ENCODE peak calls at places on chromosomes 1 and 21, in six cellular contexts. B is amniotic stem cell; X is stimulated activated CD8-positive, alpha-beta memory T cell treated with anti-CD3 and anti-CD28 coated beads, Interleukin-4, amount 100 ng/mL, for 1 hour; F is astrocyte of the spinal cord; T is NT2/D1; K is AG08396. N is an unnamed sample.

GRCh38 chr21:36791695-36792451 is 93.0 kb downstream of the SIM2 start:
- DNase-seq in K (no peak), B (no peak), X (no peak), T (peak; percentile 18), F (no peak), N (no peak)

GRCh38 chr1:61448934-61449368 is 276.0 kb downstream of the TM2D1 start:
- DNase-seq in B (no peak), X (no peak), K (no peak), T (no peak), F (peak; percentile 56), N (no peak)

GRCh38 chr1:37620707-37621106 is 14.0 kb downstream of the RSPO1 start:
- DNase-seq in X (no peak), K (no peak), B (no peak), T (no peak), F (no peak), N (no peak)

GRCh38 chr1:58652351-58653184 is 47.3 kb downstream of the MYSM1 start:
- DNase-seq in K (peak; percentile 69), B (peak; percentile 67), X (no peak), T (peak; percentile 83), F (peak; percentile 80), N (peak; percentile 83)

GRCh38 chr21:15730484-15731242 is 881 bp downstream of the USP25 start:
- DNase-seq in F (no peak), X (no peak), B (no peak), K (no peak), T (no peak), N (peak; percentile 58)

GRCh38 chr1:243946253-243946652 is 96.2 kb upstream of the AKT3 start:
- DNase-seq in X (no peak), T (no peak), F (no peak), B (no peak), K (no peak), N (no peak)

GRCh38 chr1:151989131-151989868 is 4.4 kb downstream of the S100A10 start:
- DNase-seq in T (no peak), K (peak; percentile 78), X (no peak), B (peak; percentile 74), F (peak; percentile 88), N (no peak)

GRCh38 chr1:5436808-5437207 is 555.4 kb downstream of the NPHP4 start:
- DNase-seq in K (no peak), F (no peak), T (no peak), X (no peak), B (no peak), N (no peak)

GRCh38 chr1:232239557-232240468 is 390.1 kb downstream of the SIPA1L2 start:
- DNase-seq in F (no peak), T (no peak), K (no peak), B (no peak), X (no peak), N (no peak)

GRCh38 chr1:246565751-246566127 is 322 bp downstream of the TFB2M start:
- DNase-seq in K (no peak), T (no peak), F (no peak), X (no peak), B (no peak), N (no peak)

GRCh38 chr1:2588661-2589330 is 2.2 kb downstream of the PRXL2B start:
- DNase-seq in F (no peak), T (no peak), X (no peak), K (no peak), B (no peak), N (no peak)

GRCh38 chr1:231576804-231577718 is 48.6 kb downstream of the TSNAX start:
- DNase-seq in B (no peak), K (no peak), F (no peak), T (no peak), X (no peak), N (no peak)

GRCh38 chr1:155761746-155762400 is 73.0 kb downstream of the DAP3 start:
- DNase-seq in K (no peak), B (no peak), F (no peak), X (no peak), T (no peak), N (no peak)

GRCh38 chr1:62597281-62597680 is at the start of gene ANGPTL3:
- DNase-seq in T (no peak), F (no peak), B (no peak), K (no peak), X (no peak), N (no peak)

GRCh38 chr21:42378418-42378817 is 12.1 kb upstream of the TFF1 start:
- DNase-seq in K (no peak), F (no peak), B (no peak), X (no peak), T (no peak), N (no peak)

GRCh38 chr1:229411434-229412055 is 22.3 kb downstream of the ACTA1 start:
- DNase-seq in T (no peak), F (no peak), B (no peak), X (no peak), K (no peak), N (no peak)

GRCh38 chr1:47627471-47628370 is 189.9 kb downstream of the FOXD2 start:
- DNase-seq in X (no peak), B (no peak), K (no peak), T (no peak), F (no peak), N (no peak)

GRCh38 chr21:42840411-42841155 is 38.8 kb downstream of the WDR4 start:
- DNase-seq in K (no peak), X (no peak), T (no peak), B (no peak), F (no peak), N (no peak)

GRCh38 chr1:4627353-4627752 is 27.1 kb upstream of the AJAP1 start:
- DNase-seq in B (no peak), T (no peak), K (no peak), F (no peak), X (no peak), N (no peak)

GRCh38 chr1:39528082-39528481 is 36.6 kb downstream of the BMP8A start:
- DNase-seq in K (no peak), F (no peak), X (no peak), B (no peak), T (no peak), N (no peak)

GRCh38 chr1:232767381-232768074 is 37.7 kb upstream of the MAP10 start:
- DNase-seq in F (peak; percentile 79), X (no peak), K (peak; percentile 42), T (no peak), B (peak; percentile 2), N (no peak)

GRCh38 chr1:226132731-226133503 is 53.6 kb downstream of the ACBD3 start:
- DNase-seq in T (no peak), X (no peak), F (no peak), B (no peak), K (no peak), N (no peak)

GRCh38 chr1:16724718-16725438 is 15.4 kb upstream of the RNU1-4 start:
- DNase-seq in X (no peak), F (no peak), B (no peak), T (no peak), K (no peak), N (no peak)

GRCh38 chr1:88740784-88741183 is 56.7 kb downstream of the PKN2 start:
- DNase-seq in X (no peak), K (no peak), F (no peak), B (no peak), T (no peak), N (no peak)

GRCh38 chr1:200168926-200169325 is 141.4 kb downstream of the NR5A2 start:
- DNase-seq in T (no peak), B (no peak), F (no peak), K (no peak), X (no peak), N (no peak)

GRCh38 chr1:85465099-85465790 is at the start of gene DDAH1:
- DNase-seq in X (no peak), B (no peak), K (peak; percentile 87), F (peak; percentile 68), T (peak; percentile 16), N (no peak)

GRCh38 chr1:79773385-79773784 is 766.9 kb upstream of the ADGRL4 start:
- DNase-seq in F (no peak), K (no peak), T (no peak), X (no peak), B (no peak), N (no peak)

GRCh38 chr1:23617019-23617418 is 57.7 kb upstream of the ID3 start:
- DNase-seq in B (no peak), K (no peak), F (no peak), T (no peak), X (no peak), N (no peak)

GRCh38 chr21:41653944-41654625 is 112.8 kb downstream of the RIPK4 start:
- DNase-seq in F (peak; percentile 38), B (no peak), T (no peak), X (no peak), K (peak; percentile 64), N (no peak)

N was measured in NAMALWA.